ENCODE peak calls at places on chromosomes 6 and 20, in four cellular contexts. N is A673, V is tibial nerve, F is breast epithelium. Y is an unnamed sample. For H3K4me1, the result is how much of the 10 kb centered on the place peaks cover.

GRCh38 chr6:42781811-42782688 is at the start of gene BICRAL:
- DNase-seq in N (peak), V (peak), F (peak), Y (peak)

GRCh38 chr6:95587989-95588388 is 10.7 kb downstream of the MANEA start:
- DNase-seq in N (no peak), V (no peak), F (no peak), Y (no peak)

GRCh38 chr6:35810831-35811698 is 5.9 kb downstream of the LHFPL5 start:
- DNase-seq in N (peak), V (no peak), F (no peak), Y (no peak)

GRCh38 chr6:134816300-134816699 is 133.6 kb downstream of the ALDH8A1 start:
- DNase-seq in N (peak), V (no peak), F (no peak), Y (no peak)

GRCh38 chr6:167898673-167899311 is 72.1 kb downstream of the AFDN start:
- DNase-seq in N (peak), V (no peak), F (no peak), Y (no peak)

GRCh38 chr20:17565164-17565845 is 4.6 kb upstream of the DSTN start:
- DNase-seq in N (peak), V (no peak), F (no peak), Y (no peak)

GRCh38 chr6:106910999-106911949 is 63.3 kb downstream of the CD24 start:
- DNase-seq in N (no peak), V (no peak), F (no peak), Y (no peak)

GRCh38 chr20:31837896-31838397 is 7.5 kb downstream of the FOXS1 start:
- DNase-seq in N (no peak), V (no peak), F (no peak), Y (no peak)

GRCh38 chr6:157251565-157252247 is 71.6 kb downstream of the TMEM242 start:
- DNase-seq in N (no peak), V (no peak), F (no peak), Y (no peak)

GRCh38 chr6:129486333-129486732 is 223.6 kb downstream of the ARHGAP18 start:
- DNase-seq in N (peak), V (no peak), F (peak), Y (no peak)

GRCh38 chr6:19848465-19848864 is 11.3 kb downstream of the ID4 start:
- DNase-seq in N (no peak), V (no peak), F (no peak), Y (no peak)

GRCh38 chr6:1596088-1596852 is 13.4 kb upstream of the FOXC1 start:
- DNase-seq in N (peak), V (peak), F (no peak), Y (peak)

GRCh38 chr6:19999319-20000191 is 162.4 kb downstream of the ID4 start:
- DNase-seq in N (peak), V (no peak), F (no peak), Y (peak)

GRCh38 chr6:105174512-105174911 is 5.3 kb downstream of the POPDC3 start:
- DNase-seq in N (no peak), V (no peak), F (no peak), Y (no peak)

GRCh38 chr6:9862603-9863167 is 552.2 kb downstream of the TFAP2A start:
- DNase-seq in N (no peak), V (no peak), F (no peak), Y (no peak)

GRCh38 chr6:104462811-104463599 is 396.7 kb downstream of the HACE1 start:
- DNase-seq in N (peak), V (no peak), F (no peak), Y (no peak)

GRCh38 chr20:57622579-57623381 is 2.6 kb upstream of the ZBP1 start:
- DNase-seq in N (peak), V (no peak), F (no peak), Y (peak)

GRCh38 chr6:6712979-6713514 is 124.5 kb downstream of the LY86 start:
- DNase-seq in N (no peak), V (no peak), F (no peak), Y (no peak)

GRCh38 chr6:160247457-160247883 is 11.2 kb downstream of the SLC22A2 start:
- DNase-seq in N (no peak), V (no peak), F (no peak), Y (no peak)

GRCh38 chr6:81614292-81614691 is 138.2 kb downstream of the TENT5A start:
- DNase-seq in N (peak), V (no peak), F (no peak), Y (no peak)

GRCh38 chr6:81609736-81610135 is 142.7 kb downstream of the TENT5A start:
- DNase-seq in N (no peak), V (no peak), F (no peak), Y (no peak)

GRCh38 chr6:81608776-81609175 is 143.7 kb downstream of the TENT5A start:
- DNase-seq in N (no peak), V (no peak), F (no peak), Y (no peak)

GRCh38 chr6:81612136-81612535 is 140.3 kb downstream of the TENT5A start:
- DNase-seq in N (no peak), V (no peak), F (no peak), Y (no peak)

DNA sequence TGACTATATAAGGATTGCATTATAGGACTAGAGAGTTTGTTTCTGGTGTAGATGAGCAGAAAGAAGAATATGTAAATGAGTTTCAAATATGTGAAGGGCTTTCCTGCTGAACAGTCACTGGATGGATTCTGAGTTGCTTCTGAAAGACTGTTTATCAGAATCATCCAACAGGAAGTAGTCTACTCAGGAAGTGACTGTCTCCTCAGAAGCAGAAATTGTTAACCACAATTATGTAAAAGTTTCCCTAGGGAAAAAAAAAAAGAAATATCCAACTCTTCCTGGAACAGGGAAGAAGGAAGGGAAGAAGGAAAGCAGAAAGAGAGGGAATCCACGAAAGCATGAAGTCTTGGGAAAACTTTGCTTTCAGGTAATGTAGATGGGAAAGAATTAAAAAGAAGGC is 138.9 kb downstream of the TENT5A start:
- DNase-seq in N (peak), V (no peak), F (no peak), Y (no peak)
- H3K4me1 ChIP-seq in N (under half), V (under half), F (under half), Y (under half)

DNA sequence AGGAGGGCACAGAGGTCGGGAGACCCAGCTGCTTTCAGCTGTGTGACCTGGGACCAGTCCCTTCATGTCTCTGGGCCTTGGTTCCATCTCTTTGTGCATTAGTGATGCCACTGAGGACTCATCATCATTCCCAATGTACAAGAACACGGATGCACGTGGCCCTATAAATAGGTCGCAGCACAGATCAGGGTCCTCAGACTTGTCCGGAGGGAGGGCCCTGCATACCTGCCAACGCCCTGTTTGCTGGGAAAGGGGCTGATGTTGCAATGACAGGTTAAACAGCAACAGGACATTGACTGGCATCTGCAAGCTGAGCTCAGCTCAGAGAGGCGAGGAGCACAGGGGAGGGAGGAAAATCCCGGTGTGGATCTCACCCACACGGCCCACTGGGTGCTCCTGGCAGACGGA is 21.8 kb downstream of the TGM2 start:
- DNase-seq in N (no peak), V (no peak), F (no peak), Y (peak)
- H3K27ac ChIP-seq in N (no peak), V (no peak), F (no peak), Y (no peak)

GRCh38 chr6:32173051-32173727 is 2.7 kb downstream of the AGPAT1 start:
- DNase-seq in N (no peak), V (no peak), F (no peak), Y (no peak)

GRCh38 chr6:32175711-32176475 is at the start of gene AGPAT1:
- DNase-seq in N (peak), V (peak), F (peak), Y (peak)

GRCh38 chr6:32175322-32175710 is 568 bp downstream of the AGPAT1 start:
- DNase-seq in N (no peak), V (no peak), F (no peak), Y (no peak)

GRCh38 chr6:32176476-32177181 is 745 bp upstream of the AGPAT1 start:
- DNase-seq in N (no peak), V (no peak), F (no peak), Y (no peak)

DNA sequence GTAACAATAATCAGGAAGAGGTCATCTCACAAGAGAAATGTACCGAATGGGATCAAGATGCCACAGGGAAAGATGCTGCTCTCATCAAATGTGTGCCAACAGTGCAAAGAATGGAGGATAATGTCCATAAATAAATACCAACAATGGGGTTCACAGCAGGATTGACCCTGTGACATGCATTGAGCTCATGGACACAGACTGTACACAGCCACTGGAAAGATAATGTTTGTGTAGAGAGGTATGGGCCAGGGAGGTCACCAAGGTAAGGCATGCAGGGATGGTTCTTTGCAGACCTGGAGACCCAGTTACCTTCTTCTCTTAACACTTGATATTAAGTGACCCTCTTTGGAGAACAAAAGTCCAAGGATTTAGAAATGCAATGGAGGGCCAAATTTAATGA is 1.5 kb downstream of the AGPAT1 start:
- DNase-seq in N (no peak), V (no peak), F (no peak), Y (no peak)
- H3K4me1 ChIP-seq in N (under half), V (under half), F (under half), Y (under half)

DNA sequence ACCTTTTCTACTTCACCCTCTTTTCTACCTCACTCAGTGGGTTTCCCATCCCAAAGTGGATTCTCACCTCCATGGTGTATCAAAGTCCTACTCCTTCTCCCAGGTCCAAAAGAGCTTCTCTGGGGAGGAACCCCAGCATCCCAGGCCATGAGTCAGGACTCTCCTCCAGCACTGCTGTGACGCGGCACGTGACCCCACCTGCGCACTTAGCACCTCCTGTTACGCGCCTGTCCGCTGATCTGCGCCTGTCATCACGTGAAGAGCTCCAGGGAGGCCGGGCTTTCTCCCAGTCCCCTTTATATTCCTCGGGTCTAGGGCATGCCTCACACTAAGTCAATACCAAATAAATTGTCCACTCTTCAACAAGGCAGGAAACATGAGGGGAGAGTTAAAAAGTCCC is 226.9 kb upstream of the QKI start:
- DNase-seq in N (no peak), V (no peak), F (no peak), Y (no peak)
- H3K27ac ChIP-seq in N (no peak), V (peak), F (no peak), Y (no peak)

Y was measured in endodermal cell.